ENCODE peak calls at places on chromosomes 13 and 19, in five cellular contexts. One of them, this sample, is unnamed.

GRCh38 chr13:24033527-24034302 is 126.8 kb upstream of the SPATA13 start:
- DNase-seq in H1: no peak
- DNase-seq in GM12878: no peak
- DNase-seq in K562: no peak
- DNase-seq in HepG2: no peak
- DNase-seq in this sample: no peak

GRCh38 chr13:55761986-55762385 is 1378.7 kb upstream of the PRR20A start:
- DNase-seq in H1: no peak
- DNase-seq in GM12878: no peak
- DNase-seq in HepG2: no peak
- DNase-seq in K562: no peak
- DNase-seq in this sample: no peak

GRCh38 chr13:33353210-33353609 is 67.7 kb upstream of the STARD13 start:
- DNase-seq in K562: no peak
- DNase-seq in H1: no peak
- DNase-seq in GM12878: peak
- DNase-seq in HepG2: no peak
- DNase-seq in this sample: no peak

GRCh38 chr19:51093066-51093465 is 10.4 kb upstream of the KLK14 start:
- DNase-seq in K562: no peak
- DNase-seq in GM12878: no peak
- DNase-seq in H1: no peak
- DNase-seq in HepG2: peak
- DNase-seq in this sample: no peak

GRCh38 chr19:7650148-7650547 is 13.2 kb downstream of the STXBP2 start:
- DNase-seq in K562: no peak
- DNase-seq in HepG2: no peak
- DNase-seq in GM12878: no peak
- DNase-seq in H1: no peak
- DNase-seq in this sample: no peak

GRCh38 chr19:57314146-57314545 is 6.1 kb upstream of the ZNF543 start:
- DNase-seq in HepG2: no peak
- DNase-seq in GM12878: no peak
- DNase-seq in H1: no peak
- DNase-seq in K562: no peak
- DNase-seq in this sample: no peak

GRCh38 chr13:65631078-65631477 is 1599.1 kb downstream of the PCDH9 start:
- DNase-seq in H1: no peak
- DNase-seq in GM12878: no peak
- DNase-seq in K562: no peak
- DNase-seq in HepG2: no peak
- DNase-seq in this sample: no peak

GRCh38 chr13:52738719-52739467 is 727 bp downstream of the CNMD start:
- DNase-seq in K562: peak
- DNase-seq in H1: peak
- DNase-seq in HepG2: no peak
- DNase-seq in GM12878: no peak
- DNase-seq in this sample: no peak

GRCh38 chr19:4709440-4710280 is 14.0 kb downstream of the DPP9 start:
- DNase-seq in H1: no peak
- DNase-seq in GM12878: no peak
- DNase-seq in HepG2: no peak
- DNase-seq in K562: no peak
- DNase-seq in this sample: no peak

GRCh38 chr19:6997679-6998445 is 23.4 kb downstream of the MBD3L2B start:
- DNase-seq in H1: no peak
- DNase-seq in GM12878: no peak
- DNase-seq in K562: no peak
- DNase-seq in HepG2: no peak
- DNase-seq in this sample: no peak

GRCh38 chr19:30692517-30692870 is 320.3 kb downstream of the ZNF536 start:
- DNase-seq in HepG2: no peak
- DNase-seq in H1: no peak
- DNase-seq in GM12878: no peak
- DNase-seq in K562: no peak
- DNase-seq in this sample: no peak

GRCh38 chr13:28313579-28313978 is 175.2 kb downstream of the PAN3 start:
- DNase-seq in HepG2: no peak
- DNase-seq in H1: no peak
- DNase-seq in GM12878: no peak
- DNase-seq in K562: no peak
- DNase-seq in this sample: peak

GRCh38 chr13:49305824-49306425 is 58.2 kb downstream of the CDADC1 start:
- DNase-seq in GM12878: no peak
- DNase-seq in H1: no peak
- DNase-seq in K562: no peak
- DNase-seq in HepG2: no peak
- DNase-seq in this sample: no peak

GRCh38 chr13:109345433-109345941 is 440.9 kb downstream of the IRS2 start:
- DNase-seq in K562: no peak
- DNase-seq in H1: no peak
- DNase-seq in GM12878: no peak
- DNase-seq in HepG2: no peak
- DNase-seq in this sample: no peak

GRCh38 chr19:58228584-58229254 is at the start of gene ZNF544:
- DNase-seq in GM12878: peak
- DNase-seq in H1: peak
- DNase-seq in K562: peak
- DNase-seq in HepG2: peak
- DNase-seq in this sample: peak

GRCh38 chr19:1295169-1296012 is 9.7 kb downstream of the EFNA2 start:
- DNase-seq in HepG2: no peak
- DNase-seq in GM12878: no peak
- DNase-seq in K562: peak
- DNase-seq in H1: peak
- DNase-seq in this sample: no peak

GRCh38 chr19:18377026-18377425 is 8.9 kb upstream of the GDF15 start:
- DNase-seq in H1: no peak
- DNase-seq in GM12878: no peak
- DNase-seq in HepG2: no peak
- DNase-seq in K562: no peak
- DNase-seq in this sample: no peak

GRCh38 chr13:80604094-80604493 is 263.2 kb upstream of the SPRY2 start:
- DNase-seq in H1: no peak
- DNase-seq in GM12878: no peak
- DNase-seq in HepG2: no peak
- DNase-seq in K562: no peak
- DNase-seq in this sample: no peak

GRCh38 chr13:93660664-93661063 is 434.1 kb downstream of the GPC6 start:
- DNase-seq in H1: no peak
- DNase-seq in K562: no peak
- DNase-seq in GM12878: no peak
- DNase-seq in HepG2: no peak
- DNase-seq in this sample: no peak

GRCh38 chr19:28614634-28615545 is 598.1 kb downstream of the UQCRFS1 start:
- DNase-seq in HepG2: no peak
- DNase-seq in GM12878: no peak
- DNase-seq in H1: no peak
- DNase-seq in K562: no peak
- DNase-seq in this sample: no peak

GRCh38 chr19:17779281-17779930 is 15.5 kb upstream of the B3GNT3 start:
- DNase-seq in H1: peak
- DNase-seq in GM12878: no peak
- DNase-seq in HepG2: no peak
- DNase-seq in K562: peak
- DNase-seq in this sample: peak

GRCh38 chr19:4581381-4582111 is 22.1 kb upstream of the SEMA6B start:
- DNase-seq in K562: peak
- DNase-seq in GM12878: no peak
- DNase-seq in HepG2: no peak
- DNase-seq in H1: peak
- DNase-seq in this sample: no peak

GRCh38 chr13:27354379-27354778 is 70.0 kb upstream of the GTF3A start:
- DNase-seq in K562: no peak
- DNase-seq in HepG2: no peak
- DNase-seq in GM12878: no peak
- DNase-seq in H1: no peak
- DNase-seq in this sample: no peak

GRCh38 chr19:57512845-57513244 is 13.1 kb downstream of the ZNF773 start:
- DNase-seq in HepG2: no peak
- DNase-seq in H1: no peak
- DNase-seq in GM12878: no peak
- DNase-seq in K562: no peak
- DNase-seq in this sample: no peak

GRCh38 chr19:52786078-52786463 is 520 bp downstream of the ZNF600 start:
- DNase-seq in K562: peak
- DNase-seq in H1: peak
- DNase-seq in GM12878: no peak
- DNase-seq in HepG2: no peak
- DNase-seq in this sample: no peak

GRCh38 chr19:15194938-15195337 is 5.9 kb downstream of the NOTCH3 start:
- DNase-seq in K562: no peak
- DNase-seq in HepG2: no peak
- DNase-seq in H1: no peak
- DNase-seq in GM12878: no peak
- DNase-seq in this sample: no peak

GRCh38 chr19:47663435-47663910 is 49.7 kb upstream of the EHD2 start:
- DNase-seq in H1: no peak
- DNase-seq in HepG2: peak
- DNase-seq in GM12878: no peak
- DNase-seq in K562: no peak
- DNase-seq in this sample: no peak

GRCh38 chr13:39451860-39452301 is 151.1 kb downstream of the LHFPL6 start:
- DNase-seq in HepG2: no peak
- DNase-seq in GM12878: no peak
- DNase-seq in K562: no peak
- DNase-seq in H1: no peak
- DNase-seq in this sample: no peak

GRCh38 chr19:6066661-6067646 is 43.3 kb downstream of the RFX2 start:
- DNase-seq in GM12878: no peak
- DNase-seq in H1: peak
- DNase-seq in K562: peak
- DNase-seq in HepG2: peak
- DNase-seq in this sample: no peak

GRCh38 chr13:110300090-110300815 is 6.7 kb downstream of the COL4A1 start:
- DNase-seq in K562: no peak
- DNase-seq in H1: no peak
- DNase-seq in HepG2: no peak
- DNase-seq in GM12878: no peak
- DNase-seq in this sample: no peak

GRCh38 chr19:49340069-49340864 is 5.1 kb downstream of the CD37 start:
- DNase-seq in H1: peak
- DNase-seq in GM12878: peak
- DNase-seq in K562: peak
- DNase-seq in HepG2: peak
- DNase-seq in this sample: no peak

GRCh38 chr13:46329624-46330023 is 57.4 kb downstream of the RUBCNL start:
- DNase-seq in H1: no peak
- DNase-seq in GM12878: no peak
- DNase-seq in K562: no peak
- DNase-seq in HepG2: no peak
- DNase-seq in this sample: no peak

GRCh38 chr13:79457948-79458347 is 23.0 kb upstream of the NDFIP2 start:
- DNase-seq in K562: peak
- DNase-seq in HepG2: no peak
- DNase-seq in H1: no peak
- DNase-seq in GM12878: no peak
- DNase-seq in this sample: no peak

GRCh38 chr19:28727133-28727834 is 485.7 kb downstream of the UQCRFS1 start:
- DNase-seq in H1: peak
- DNase-seq in GM12878: no peak
- DNase-seq in K562: peak
- DNase-seq in HepG2: no peak
- DNase-seq in this sample: no peak

GRCh38 chr13:109840201-109840892 is 54.0 kb upstream of the IRS2 start:
- DNase-seq in GM12878: no peak
- DNase-seq in HepG2: no peak
- DNase-seq in K562: no peak
- DNase-seq in H1: no peak
- DNase-seq in this sample: peak

GRCh38 chr13:45162821-45163220 is 38.0 kb downstream of the KCTD4 start:
- DNase-seq in H1: no peak
- DNase-seq in HepG2: no peak
- DNase-seq in K562: no peak
- DNase-seq in GM12878: no peak
- DNase-seq in this sample: peak
- TF ChIP-seq POLR2AphosphoS5 in H1: no peak
- TF ChIP-seq POLR2AphosphoS5 in HepG2: no peak
- TF ChIP-seq POLR2AphosphoS5 in K562: no peak
- TF ChIP-seq POLR2AphosphoS5 in GM12878: no peak
- TF ChIP-seq POLR2AphosphoS5 in this sample: no peak

GRCh38 chr13:59094149-59094548 is 1069.6 kb downstream of the DIAPH3 start:
- DNase-seq in H1: no peak
- DNase-seq in HepG2: no peak
- DNase-seq in GM12878: no peak
- DNase-seq in K562: no peak
- DNase-seq in this sample: no peak

GRCh38 chr13:59103004-59103768 is 1060.5 kb downstream of the DIAPH3 start:
- DNase-seq in HepG2: no peak
- DNase-seq in H1: no peak
- DNase-seq in GM12878: no peak
- DNase-seq in K562: no peak
- DNase-seq in this sample: no peak

GRCh38 chr13:59099182-59099950 is 1064.4 kb downstream of the DIAPH3 start:
- DNase-seq in H1: no peak
- DNase-seq in GM12878: no peak
- DNase-seq in HepG2: no peak
- DNase-seq in K562: no peak
- DNase-seq in this sample: no peak
- TF ChIP-seq SRF in H1: no peak
- TF ChIP-seq SRF in GM12878: no peak
- TF ChIP-seq SRF in HepG2: no peak
- TF ChIP-seq SRF in K562: no peak
- TF ChIP-seq SRF in this sample: no peak

GRCh38 chr13:40598599-40598998 is 67.8 kb downstream of the FOXO1 start:
- DNase-seq in GM12878: no peak
- DNase-seq in HepG2: no peak
- DNase-seq in K562: no peak
- DNase-seq in H1: no peak
- DNase-seq in this sample: no peak
- TF ChIP-seq POLR2AphosphoS5 in GM12878: no peak
- TF ChIP-seq POLR2AphosphoS5 in HepG2: no peak
- TF ChIP-seq POLR2AphosphoS5 in K562: no peak
- TF ChIP-seq POLR2AphosphoS5 in H1: no peak
- TF ChIP-seq POLR2AphosphoS5 in this sample: no peak

DNA sequence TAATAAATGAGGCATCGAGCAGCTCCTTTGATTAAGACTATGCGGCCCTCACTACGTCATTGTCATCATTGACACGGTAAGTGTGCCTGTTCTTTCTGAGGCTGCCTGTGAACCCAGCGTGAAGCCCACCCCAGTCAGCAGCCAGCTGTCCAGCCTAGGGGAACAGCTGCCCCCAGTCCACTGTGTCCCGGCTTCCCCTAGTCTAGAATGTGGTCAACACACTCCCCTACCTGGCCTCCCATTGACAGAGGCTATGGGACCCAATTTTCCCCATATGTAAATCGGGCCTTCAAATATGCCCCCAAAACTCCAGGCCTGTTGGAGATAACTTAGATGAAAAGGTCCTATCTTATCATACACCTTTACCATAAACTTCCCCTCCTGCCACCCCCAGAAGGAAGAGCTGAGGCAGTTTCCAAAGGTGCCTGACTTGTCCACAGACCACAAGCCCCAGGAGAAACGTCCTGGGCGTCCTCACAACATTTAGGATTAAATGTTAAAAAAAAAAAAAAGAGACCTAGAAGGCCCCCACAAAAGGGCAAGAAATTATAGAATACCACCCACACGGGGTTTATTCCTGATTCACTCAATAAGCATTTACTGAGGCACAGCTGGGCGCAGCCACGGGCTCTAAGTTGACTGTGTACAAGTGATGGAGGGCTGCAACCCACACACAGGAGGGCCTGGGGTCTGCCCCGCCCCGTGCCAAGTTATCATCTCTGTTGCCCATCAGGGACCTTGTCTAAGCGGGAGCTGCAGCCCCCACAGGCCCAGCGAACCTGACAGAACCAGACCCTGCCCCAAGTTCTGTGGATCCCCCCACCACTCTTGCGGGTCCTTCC is 83.2 kb upstream of the TM9SF2 start:
- DNase-seq in GM12878: no peak
- DNase-seq in K562: no peak
- DNase-seq in H1: no peak
- DNase-seq in HepG2: no peak
- DNase-seq in this sample: no peak
- TF ChIP-seq SRF in GM12878: no peak
- TF ChIP-seq SRF in K562: no peak
- TF ChIP-seq SRF in H1: no peak
- TF ChIP-seq SRF in HepG2: no peak
- TF ChIP-seq SRF in this sample: no peak

This sample was measured in HCT116.